ENCODE peak calls at places on chromosome 10, in four cellular contexts. One of them, this sample, is unnamed.

GRCh38 chr10:85977642-85978041 is 389.0 kb downstream of the GRID1 start:
- DNase-seq in GM12878: no peak
- DNase-seq in HepG2: no peak
- DNase-seq in K562: no peak
- DNase-seq in this sample: no peak

GRCh38 chr10:101032637-101033201 is 1.7 kb downstream of the SFXN3 start:
- DNase-seq in GM12878: no peak
- DNase-seq in HepG2: peak
- DNase-seq in K562: peak
- DNase-seq in this sample: peak

GRCh38 chr10:116278832-116279231 is 5.8 kb upstream of the GFRA1 start:
- DNase-seq in GM12878: no peak
- DNase-seq in HepG2: no peak
- DNase-seq in K562: no peak
- DNase-seq in this sample: no peak

GRCh38 chr10:62231371-62231770 is 37.3 kb downstream of the RTKN2 start:
- DNase-seq in GM12878: no peak
- DNase-seq in HepG2: peak
- DNase-seq in K562: no peak
- DNase-seq in this sample: peak

GRCh38 chr10:123380491-123381085 is 226.4 kb downstream of the BUB3 start:
- DNase-seq in GM12878: no peak
- DNase-seq in HepG2: peak
- DNase-seq in K562: peak
- DNase-seq in this sample: no peak

GRCh38 chr10:23994459-23995046 is 214.4 kb upstream of the KIAA1217 start:
- DNase-seq in GM12878: peak
- DNase-seq in HepG2: peak
- DNase-seq in K562: peak
- DNase-seq in this sample: peak

GRCh38 chr10:94777886-94778458 is 15.5 kb downstream of the CYP2C19 start:
- DNase-seq in GM12878: no peak
- DNase-seq in HepG2: peak
- DNase-seq in K562: no peak
- DNase-seq in this sample: no peak

GRCh38 chr10:31090894-31091607 is 59.4 kb upstream of the ZNF438 start:
- DNase-seq in GM12878: peak
- DNase-seq in HepG2: no peak
- DNase-seq in K562: peak
- DNase-seq in this sample: no peak

GRCh38 chr10:2619472-2619871 is 447.9 kb upstream of the PFKP start:
- DNase-seq in GM12878: no peak
- DNase-seq in HepG2: peak
- DNase-seq in K562: peak
- DNase-seq in this sample: no peak

GRCh38 chr10:73992899-73993788 is 4.8 kb upstream of the VCL start:
- DNase-seq in GM12878: no peak
- DNase-seq in HepG2: no peak
- DNase-seq in K562: peak
- DNase-seq in this sample: peak
- TF ChIP-seq MYC in GM12878: no peak
- TF ChIP-seq MYC in HepG2: no peak
- TF ChIP-seq MYC in K562: peak
- TF ChIP-seq MYC in this sample: no peak

DNA sequence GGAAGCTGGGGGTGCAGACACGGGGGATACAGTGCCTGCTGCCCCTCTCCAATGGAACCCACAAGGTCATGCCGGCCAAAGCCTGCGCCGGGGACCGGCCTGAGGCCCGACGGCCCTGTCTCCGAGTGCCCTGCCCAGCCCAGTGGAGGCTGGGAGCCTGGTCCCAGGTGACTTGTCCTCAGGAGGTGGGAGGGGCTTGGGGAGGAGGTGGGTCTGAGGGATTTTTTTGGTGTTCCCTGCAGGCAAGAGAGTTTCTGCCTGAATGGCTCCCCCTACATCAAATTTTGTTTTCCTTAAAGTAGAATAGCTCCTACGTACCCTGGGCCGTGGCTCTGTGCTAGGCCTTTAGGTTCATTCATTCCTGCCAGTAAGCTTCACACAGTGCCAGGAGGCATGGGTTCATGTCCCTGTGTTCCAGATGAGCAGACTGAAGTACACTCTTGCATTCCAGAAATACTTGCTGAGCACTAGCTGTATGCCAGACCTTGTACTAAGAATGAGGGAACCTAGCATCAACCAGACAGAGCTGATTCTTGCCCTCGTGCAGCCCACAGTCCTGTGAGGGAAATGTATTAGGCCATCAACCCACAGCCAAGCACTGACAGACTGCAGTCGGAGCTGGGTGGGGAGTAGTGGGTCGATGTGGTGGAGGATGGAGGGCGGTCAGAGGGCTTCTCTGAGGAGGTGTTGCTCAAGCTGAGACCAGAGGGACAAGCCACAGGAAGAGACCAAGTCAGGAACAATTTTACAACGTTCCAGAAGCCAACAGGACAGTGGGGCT is 31.1 kb downstream of the TBATA start:
- DNase-seq in GM12878: no peak
- DNase-seq in HepG2: no peak
- DNase-seq in K562: no peak
- DNase-seq in this sample: no peak
- TF ChIP-seq POLR2AphosphoS5 in GM12878: no peak
- TF ChIP-seq POLR2AphosphoS5 in HepG2: no peak
- TF ChIP-seq POLR2AphosphoS5 in K562: no peak
- TF ChIP-seq POLR2AphosphoS5 in this sample: no peak

DNA sequence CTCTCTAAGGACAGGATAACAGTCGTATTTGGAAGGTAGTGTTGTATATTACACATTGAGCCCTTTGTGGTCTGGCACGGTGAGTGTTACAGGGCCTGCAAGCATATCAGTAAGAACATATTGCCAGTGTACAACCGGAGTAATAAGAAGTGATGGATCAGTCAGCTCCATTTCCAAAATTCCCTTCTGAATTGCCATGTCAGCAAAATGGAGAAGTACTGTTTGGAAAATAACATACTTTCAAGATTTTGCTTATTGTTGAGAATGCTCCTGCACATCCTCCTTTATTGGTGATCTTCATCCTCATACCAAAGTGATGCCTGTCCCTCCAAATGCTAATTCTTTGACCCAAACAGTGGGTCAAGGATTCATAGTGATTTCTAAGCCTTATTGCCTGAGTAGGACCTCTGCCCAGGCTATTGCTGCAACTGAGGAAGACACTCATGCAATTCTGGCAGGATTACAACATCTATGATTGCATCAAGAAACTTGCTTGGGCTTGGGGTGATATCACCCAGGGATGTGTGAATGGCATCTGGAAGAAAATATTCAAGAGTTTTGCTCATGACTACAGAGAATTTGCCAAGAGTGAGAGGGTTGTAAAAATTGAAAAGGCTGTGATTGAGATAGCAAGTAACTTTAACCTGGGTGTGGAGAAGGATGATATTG is 452.1 kb upstream of the SORCS1 start:
- DNase-seq in GM12878: no peak
- DNase-seq in HepG2: no peak
- DNase-seq in K562: no peak
- DNase-seq in this sample: no peak
- TF ChIP-seq MYC in GM12878: no peak
- TF ChIP-seq MYC in HepG2: no peak
- TF ChIP-seq MYC in K562: no peak
- TF ChIP-seq MYC in this sample: no peak

GRCh38 chr10:12822374-12823170 is 178.9 kb downstream of the CCDC3 start:
- DNase-seq in GM12878: no peak
- DNase-seq in HepG2: no peak
- DNase-seq in K562: no peak
- DNase-seq in this sample: no peak
- TF ChIP-seq POLR2AphosphoS5 in GM12878: no peak
- TF ChIP-seq POLR2AphosphoS5 in HepG2: no peak
- TF ChIP-seq POLR2AphosphoS5 in K562: no peak
- TF ChIP-seq POLR2AphosphoS5 in this sample: no peak

GRCh38 chr10:80461208-80462183 is 7.4 kb downstream of the TSPAN14 start:
- DNase-seq in GM12878: no peak
- DNase-seq in HepG2: no peak
- DNase-seq in K562: no peak
- DNase-seq in this sample: no peak

GRCh38 chr10:80460399-80461207 is 6.5 kb downstream of the TSPAN14 start:
- DNase-seq in GM12878: no peak
- DNase-seq in HepG2: peak
- DNase-seq in K562: peak
- DNase-seq in this sample: peak

GRCh38 chr10:80462986-80463741 is 9.1 kb downstream of the TSPAN14 start:
- DNase-seq in GM12878: no peak
- DNase-seq in HepG2: no peak
- DNase-seq in K562: no peak
- DNase-seq in this sample: peak

GRCh38 chr10:80463868-80464267 is 9.8 kb downstream of the TSPAN14 start:
- DNase-seq in GM12878: no peak
- DNase-seq in HepG2: no peak
- DNase-seq in K562: no peak
- DNase-seq in this sample: no peak

GRCh38 chr10:80462277-80462985 is 8.3 kb downstream of the TSPAN14 start:
- DNase-seq in GM12878: no peak
- DNase-seq in HepG2: no peak
- DNase-seq in K562: no peak
- DNase-seq in this sample: peak
- TF ChIP-seq MYC in GM12878: no peak
- TF ChIP-seq MYC in HepG2: no peak
- TF ChIP-seq MYC in K562: no peak
- TF ChIP-seq MYC in this sample: no peak

GRCh38 chr10:133242611-133243356 is 5.1 kb downstream of the VENTX start:
- DNase-seq in GM12878: no peak
- DNase-seq in HepG2: no peak
- DNase-seq in K562: no peak
- DNase-seq in this sample: no peak
- TF ChIP-seq POLR2AphosphoS5 in GM12878: no peak
- TF ChIP-seq POLR2AphosphoS5 in HepG2: no peak
- TF ChIP-seq POLR2AphosphoS5 in K562: no peak
- TF ChIP-seq POLR2AphosphoS5 in this sample: no peak

This sample was measured in endothelial cell of umbilical vein.